ENCODE peak calls at places on chromosome 2, in four cellular contexts. H is mammary epithelial cell, T is stomach, P is right cardiac atrium. B is an unnamed sample.

GRCh38 chr2:218394298-218395089 is 5.2 kb upstream of the CTDSP1 start:
- DNase-seq in H (no peak), T (no peak), P (peak), B (no peak)

GRCh38 chr2:190882327-190882766 is 1.7 kb downstream of the GLS start:
- DNase-seq in T (no peak), P (no peak), H (no peak), B (no peak)

GRCh38 chr2:231464576-231465540 is 574 bp upstream of the NCL start:
- DNase-seq in T (peak), H (no peak), P (peak), B (peak)

GRCh38 chr2:66495788-66496640 is 61.1 kb downstream of the MEIS1 start:
- DNase-seq in H (peak), P (peak), T (peak), B (no peak)

GRCh38 chr2:111654829-111655228 is 229.2 kb downstream of the ANAPC1 start:
- DNase-seq in P (no peak), H (no peak), T (no peak), B (no peak)

GRCh38 chr2:9107168-9108025 is 99.2 kb upstream of the ASAP2 start:
- DNase-seq in P (no peak), H (no peak), T (peak), B (no peak)

GRCh38 chr2:85890522-85891176 is 1.9 kb upstream of the ST3GAL5 start:
- DNase-seq in P (no peak), T (no peak), H (no peak), B (no peak)

GRCh38 chr2:229920011-229920781 is 1.6 kb downstream of the TRIP12 start:
- DNase-seq in P (no peak), T (no peak), H (peak), B (no peak)

GRCh38 chr2:34578641-34579040 is 979.5 kb upstream of the FAM98A start:
- DNase-seq in P (no peak), H (peak), T (no peak), B (no peak)

GRCh38 chr2:16218651-16219050 is 278.3 kb downstream of the MYCN start:
- DNase-seq in P (no peak), T (peak), H (no peak), B (no peak)

GRCh38 chr2:136025057-136025973 is 39.9 kb upstream of the DARS1 start:
- DNase-seq in P (peak), T (peak), H (no peak), B (peak)

GRCh38 chr2:191646612-191646902 is 31.4 kb upstream of the NABP1 start:
- DNase-seq in P (no peak), T (no peak), H (peak), B (no peak)

GRCh38 chr2:68318686-68319396 is 908 bp downstream of the CNRIP1 start:
- DNase-seq in T (no peak), H (peak), P (peak), B (peak)

GRCh38 chr2:55155764-55156221 is 76.3 kb downstream of the CLHC1 start:
- DNase-seq in H (no peak), P (no peak), T (no peak), B (no peak)

GRCh38 chr2:199366406-199366805 is 91.3 kb downstream of the SATB2 start:
- DNase-seq in T (no peak), P (no peak), H (peak), B (no peak)

GRCh38 chr2:137964066-137964858 is at the start of gene HNMT:
- DNase-seq in P (peak), T (peak), H (peak), B (peak)

GRCh38 chr2:200856806-200857205 is 7.7 kb downstream of the CLK1 start:
- DNase-seq in H (no peak), P (no peak), T (no peak), B (no peak)